ENCODE peak calls at places on chromosomes 5 and 9, in nine cellular contexts. One of them, this sample, is unnamed.
A peak's percentile ranks its signal among the peaks of the same experiment; 100 is the strongest.

GRCh38 chr9:113620377-113621161 is 157.0 kb downstream of the RGS3 start:
- DNase-seq in AG20443: peak; percentile 89
- DNase-seq in hepatocyte: peak; percentile 91
- DNase-seq in dorsolateral prefrontal cortex: peak; percentile 19
- DNase-seq in stimulated activated CD4-positive, alpha-beta T cell treated with anti-CD3 and anti-CD28 coated beads, Interleukin-15, amount 100 ng/mL, for 24 hours: peak; percentile 58
- DNase-seq in NCI-H446: peak; percentile 50
- DNase-seq in astrocyte of the cerebellum: peak; percentile 86
- DNase-seq in AG08396: peak; percentile 84
- DNase-seq in RWPE1: peak; percentile 96
- DNase-seq in this sample: peak; percentile 76

GRCh38 chr9:90457386-90458080 is 185.1 kb downstream of the DIRAS2 start:
- DNase-seq in AG20443: no peak
- DNase-seq in hepatocyte: no peak
- DNase-seq in dorsolateral prefrontal cortex: no peak
- DNase-seq in stimulated activated CD4-positive, alpha-beta T cell treated with anti-CD3 and anti-CD28 coated beads, Interleukin-15, amount 100 ng/mL, for 24 hours: no peak
- DNase-seq in NCI-H446: no peak
- DNase-seq in astrocyte of the cerebellum: no peak
- DNase-seq in AG08396: no peak
- DNase-seq in RWPE1: no peak
- DNase-seq in this sample: peak; percentile 6

GRCh38 chr9:133961226-133962165 is 30.6 kb downstream of the VAV2 start:
- DNase-seq in AG20443: no peak
- DNase-seq in hepatocyte: no peak
- DNase-seq in dorsolateral prefrontal cortex: no peak
- DNase-seq in stimulated activated CD4-positive, alpha-beta T cell treated with anti-CD3 and anti-CD28 coated beads, Interleukin-15, amount 100 ng/mL, for 24 hours: no peak
- DNase-seq in NCI-H446: no peak
- DNase-seq in astrocyte of the cerebellum: no peak
- DNase-seq in AG08396: no peak
- DNase-seq in RWPE1: no peak
- DNase-seq in this sample: no peak

GRCh38 chr9:27247756-27248155 is 49.2 kb downstream of the EQTN start:
- DNase-seq in AG20443: peak; percentile 70
- DNase-seq in hepatocyte: peak; percentile 76
- DNase-seq in dorsolateral prefrontal cortex: no peak
- DNase-seq in stimulated activated CD4-positive, alpha-beta T cell treated with anti-CD3 and anti-CD28 coated beads, Interleukin-15, amount 100 ng/mL, for 24 hours: peak; percentile 15
- DNase-seq in NCI-H446: peak; percentile 30
- DNase-seq in astrocyte of the cerebellum: no peak
- DNase-seq in AG08396: peak; percentile 59
- DNase-seq in RWPE1: peak; percentile 71
- DNase-seq in this sample: peak; percentile 46

GRCh38 chr9:120436937-120437592 is 142.9 kb downstream of the CDK5RAP2 start:
- DNase-seq in AG20443: no peak
- DNase-seq in hepatocyte: no peak
- DNase-seq in dorsolateral prefrontal cortex: no peak
- DNase-seq in stimulated activated CD4-positive, alpha-beta T cell treated with anti-CD3 and anti-CD28 coated beads, Interleukin-15, amount 100 ng/mL, for 24 hours: no peak
- DNase-seq in NCI-H446: no peak
- DNase-seq in astrocyte of the cerebellum: no peak
- DNase-seq in AG08396: no peak
- DNase-seq in RWPE1: no peak
- DNase-seq in this sample: no peak

GRCh38 chr9:114385412-114386181 is 2.2 kb downstream of the AKNA start:
- DNase-seq in AG20443: peak; percentile 82
- DNase-seq in hepatocyte: peak; percentile 62
- DNase-seq in dorsolateral prefrontal cortex: peak; percentile 60
- DNase-seq in stimulated activated CD4-positive, alpha-beta T cell treated with anti-CD3 and anti-CD28 coated beads, Interleukin-15, amount 100 ng/mL, for 24 hours: peak; percentile 92
- DNase-seq in NCI-H446: no peak
- DNase-seq in astrocyte of the cerebellum: peak; percentile 58
- DNase-seq in AG08396: peak; percentile 76
- DNase-seq in RWPE1: peak; percentile 95
- DNase-seq in this sample: peak; percentile 92

GRCh38 chr5:83277154-83277553 is 194.4 kb upstream of the VCAN start:
- DNase-seq in AG20443: peak; percentile 9
- DNase-seq in hepatocyte: no peak
- DNase-seq in dorsolateral prefrontal cortex: no peak
- DNase-seq in stimulated activated CD4-positive, alpha-beta T cell treated with anti-CD3 and anti-CD28 coated beads, Interleukin-15, amount 100 ng/mL, for 24 hours: no peak
- DNase-seq in NCI-H446: peak; percentile 30
- DNase-seq in astrocyte of the cerebellum: no peak
- DNase-seq in AG08396: no peak
- DNase-seq in RWPE1: no peak
- DNase-seq in this sample: no peak

GRCh38 chr9:117305454-117305853 is 109.4 kb downstream of the ASTN2 start:
- DNase-seq in AG20443: no peak
- DNase-seq in hepatocyte: no peak
- DNase-seq in dorsolateral prefrontal cortex: no peak
- DNase-seq in stimulated activated CD4-positive, alpha-beta T cell treated with anti-CD3 and anti-CD28 coated beads, Interleukin-15, amount 100 ng/mL, for 24 hours: no peak
- DNase-seq in NCI-H446: no peak
- DNase-seq in astrocyte of the cerebellum: no peak
- DNase-seq in AG08396: no peak
- DNase-seq in RWPE1: no peak
- DNase-seq in this sample: no peak

GRCh38 chr5:163496286-163496685 is 9.1 kb upstream of the MAT2B start:
- DNase-seq in AG20443: peak; percentile 25
- DNase-seq in hepatocyte: no peak
- DNase-seq in dorsolateral prefrontal cortex: no peak
- DNase-seq in stimulated activated CD4-positive, alpha-beta T cell treated with anti-CD3 and anti-CD28 coated beads, Interleukin-15, amount 100 ng/mL, for 24 hours: no peak
- DNase-seq in NCI-H446: no peak
- DNase-seq in astrocyte of the cerebellum: no peak
- DNase-seq in AG08396: peak; percentile 7
- DNase-seq in RWPE1: peak; percentile 24
- DNase-seq in this sample: no peak

GRCh38 chr5:54457094-54457531 is 1.6 kb downstream of the HSPB3 start:
- DNase-seq in AG20443: peak; percentile 69
- DNase-seq in hepatocyte: peak; percentile 80
- DNase-seq in dorsolateral prefrontal cortex: no peak
- DNase-seq in stimulated activated CD4-positive, alpha-beta T cell treated with anti-CD3 and anti-CD28 coated beads, Interleukin-15, amount 100 ng/mL, for 24 hours: no peak
- DNase-seq in NCI-H446: peak; percentile 13
- DNase-seq in astrocyte of the cerebellum: no peak
- DNase-seq in AG08396: peak; percentile 80
- DNase-seq in RWPE1: peak; percentile 69
- DNase-seq in this sample: peak; percentile 32

GRCh38 chr5:78803386-78803785 is 154.8 kb upstream of the LHFPL2 start:
- DNase-seq in AG20443: peak; percentile 61
- DNase-seq in hepatocyte: no peak
- DNase-seq in dorsolateral prefrontal cortex: no peak
- DNase-seq in stimulated activated CD4-positive, alpha-beta T cell treated with anti-CD3 and anti-CD28 coated beads, Interleukin-15, amount 100 ng/mL, for 24 hours: no peak
- DNase-seq in NCI-H446: peak; percentile 84
- DNase-seq in astrocyte of the cerebellum: no peak
- DNase-seq in AG08396: no peak
- DNase-seq in RWPE1: no peak
- DNase-seq in this sample: no peak

GRCh38 chr9:117434568-117434967 is 19.7 kb upstream of the ASTN2 start:
- DNase-seq in AG20443: no peak
- DNase-seq in hepatocyte: no peak
- DNase-seq in dorsolateral prefrontal cortex: no peak
- DNase-seq in stimulated activated CD4-positive, alpha-beta T cell treated with anti-CD3 and anti-CD28 coated beads, Interleukin-15, amount 100 ng/mL, for 24 hours: no peak
- DNase-seq in NCI-H446: no peak
- DNase-seq in astrocyte of the cerebellum: no peak
- DNase-seq in AG08396: no peak
- DNase-seq in RWPE1: peak; percentile 52
- DNase-seq in this sample: no peak

GRCh38 chr5:145062280-145062679 is 772.9 kb downstream of the PRELID2 start:
- DNase-seq in AG20443: peak; percentile 24
- DNase-seq in hepatocyte: peak; percentile 31
- DNase-seq in dorsolateral prefrontal cortex: no peak
- DNase-seq in stimulated activated CD4-positive, alpha-beta T cell treated with anti-CD3 and anti-CD28 coated beads, Interleukin-15, amount 100 ng/mL, for 24 hours: no peak
- DNase-seq in NCI-H446: no peak
- DNase-seq in astrocyte of the cerebellum: peak; percentile 31
- DNase-seq in AG08396: peak; percentile 3
- DNase-seq in RWPE1: no peak
- DNase-seq in this sample: no peak

GRCh38 chr5:61964199-61964598 is 341.8 kb upstream of the KIF2A start:
- DNase-seq in AG20443: peak; percentile 12
- DNase-seq in hepatocyte: no peak
- DNase-seq in dorsolateral prefrontal cortex: no peak
- DNase-seq in stimulated activated CD4-positive, alpha-beta T cell treated with anti-CD3 and anti-CD28 coated beads, Interleukin-15, amount 100 ng/mL, for 24 hours: no peak
- DNase-seq in NCI-H446: no peak
- DNase-seq in astrocyte of the cerebellum: peak; percentile 34
- DNase-seq in AG08396: peak; percentile 13
- DNase-seq in RWPE1: peak; percentile 27
- DNase-seq in this sample: no peak

GRCh38 chr9:19156805-19157204 is 29.5 kb upstream of the PLIN2 start:
- DNase-seq in AG20443: peak; percentile 58
- DNase-seq in hepatocyte: no peak
- DNase-seq in dorsolateral prefrontal cortex: no peak
- DNase-seq in stimulated activated CD4-positive, alpha-beta T cell treated with anti-CD3 and anti-CD28 coated beads, Interleukin-15, amount 100 ng/mL, for 24 hours: no peak
- DNase-seq in NCI-H446: no peak
- DNase-seq in astrocyte of the cerebellum: no peak
- DNase-seq in AG08396: no peak
- DNase-seq in RWPE1: no peak
- DNase-seq in this sample: no peak

GRCh38 chr9:111036946-111037743 is 1.1 kb downstream of the LPAR1 start:
- DNase-seq in AG20443: peak; percentile 13
- DNase-seq in hepatocyte: peak; percentile 53
- DNase-seq in dorsolateral prefrontal cortex: no peak
- DNase-seq in stimulated activated CD4-positive, alpha-beta T cell treated with anti-CD3 and anti-CD28 coated beads, Interleukin-15, amount 100 ng/mL, for 24 hours: no peak
- DNase-seq in NCI-H446: no peak
- DNase-seq in astrocyte of the cerebellum: no peak
- DNase-seq in AG08396: no peak
- DNase-seq in RWPE1: peak; percentile 41
- DNase-seq in this sample: no peak

GRCh38 chr9:13274901-13275641 is 4.4 kb downstream of the MPDZ start:
- DNase-seq in AG20443: peak; percentile 45
- DNase-seq in hepatocyte: no peak
- DNase-seq in dorsolateral prefrontal cortex: no peak
- DNase-seq in stimulated activated CD4-positive, alpha-beta T cell treated with anti-CD3 and anti-CD28 coated beads, Interleukin-15, amount 100 ng/mL, for 24 hours: no peak
- DNase-seq in NCI-H446: peak; percentile 66
- DNase-seq in astrocyte of the cerebellum: peak; percentile 24
- DNase-seq in AG08396: peak; percentile 28
- DNase-seq in RWPE1: no peak
- DNase-seq in this sample: no peak

GRCh38 chr5:3522491-3522890 is 73.1 kb upstream of the IRX1 start:
- DNase-seq in AG20443: no peak
- DNase-seq in hepatocyte: no peak
- DNase-seq in dorsolateral prefrontal cortex: no peak
- DNase-seq in stimulated activated CD4-positive, alpha-beta T cell treated with anti-CD3 and anti-CD28 coated beads, Interleukin-15, amount 100 ng/mL, for 24 hours: no peak
- DNase-seq in NCI-H446: no peak
- DNase-seq in astrocyte of the cerebellum: no peak
- DNase-seq in AG08396: no peak
- DNase-seq in RWPE1: no peak
- DNase-seq in this sample: no peak

GRCh38 chr5:3542158-3542557 is 53.5 kb upstream of the IRX1 start:
- DNase-seq in AG20443: peak; percentile 5
- DNase-seq in hepatocyte: no peak
- DNase-seq in dorsolateral prefrontal cortex: no peak
- DNase-seq in stimulated activated CD4-positive, alpha-beta T cell treated with anti-CD3 and anti-CD28 coated beads, Interleukin-15, amount 100 ng/mL, for 24 hours: no peak
- DNase-seq in NCI-H446: no peak
- DNase-seq in astrocyte of the cerebellum: no peak
- DNase-seq in AG08396: no peak
- DNase-seq in RWPE1: peak; percentile 23
- DNase-seq in this sample: peak; percentile 44

GRCh38 chr5:1324301-1324700 is 20.6 kb downstream of the CLPTM1L start:
- DNase-seq in AG20443: no peak
- DNase-seq in hepatocyte: no peak
- DNase-seq in dorsolateral prefrontal cortex: peak; percentile 4
- DNase-seq in stimulated activated CD4-positive, alpha-beta T cell treated with anti-CD3 and anti-CD28 coated beads, Interleukin-15, amount 100 ng/mL, for 24 hours: no peak
- DNase-seq in NCI-H446: no peak
- DNase-seq in astrocyte of the cerebellum: no peak
- DNase-seq in AG08396: no peak
- DNase-seq in RWPE1: no peak
- DNase-seq in this sample: no peak

GRCh38 chr9:35277649-35278359 is 116.0 kb downstream of the UNC13B start:
- DNase-seq in AG20443: peak; percentile 82
- DNase-seq in hepatocyte: no peak
- DNase-seq in dorsolateral prefrontal cortex: no peak
- DNase-seq in stimulated activated CD4-positive, alpha-beta T cell treated with anti-CD3 and anti-CD28 coated beads, Interleukin-15, amount 100 ng/mL, for 24 hours: no peak
- DNase-seq in NCI-H446: no peak
- DNase-seq in astrocyte of the cerebellum: peak; percentile 72
- DNase-seq in AG08396: peak; percentile 45
- DNase-seq in RWPE1: peak; percentile 36
- DNase-seq in this sample: no peak

GRCh38 chr9:110650991-110651411 is 17.6 kb upstream of the MUSK start:
- DNase-seq in AG20443: peak; percentile 74
- DNase-seq in hepatocyte: peak; percentile 56
- DNase-seq in dorsolateral prefrontal cortex: no peak
- DNase-seq in stimulated activated CD4-positive, alpha-beta T cell treated with anti-CD3 and anti-CD28 coated beads, Interleukin-15, amount 100 ng/mL, for 24 hours: no peak
- DNase-seq in NCI-H446: no peak
- DNase-seq in astrocyte of the cerebellum: peak; percentile 64
- DNase-seq in AG08396: peak; percentile 42
- DNase-seq in RWPE1: peak; percentile 41
- DNase-seq in this sample: peak; percentile 87

GRCh38 chr9:138097501-138097991 is 220.0 kb downstream of the CACNA1B start:
- DNase-seq in AG20443: no peak
- DNase-seq in hepatocyte: no peak
- DNase-seq in dorsolateral prefrontal cortex: no peak
- DNase-seq in stimulated activated CD4-positive, alpha-beta T cell treated with anti-CD3 and anti-CD28 coated beads, Interleukin-15, amount 100 ng/mL, for 24 hours: no peak
- DNase-seq in NCI-H446: no peak
- DNase-seq in astrocyte of the cerebellum: no peak
- DNase-seq in AG08396: no peak
- DNase-seq in RWPE1: no peak
- DNase-seq in this sample: no peak

This sample was measured in foreskin melanocyte.